ENCODE peak calls at places on chromosomes 2 and 18, in seven cellular contexts. Y is HFFc6, M is EH, W is adrenal gland, I is HCT116, V is Peyer's patch, D is cardiac muscle cell. E is an unnamed sample.

GRCh38 chr2:95166065-95166763 is 605 bp downstream of the ZNF2 start:
- DNase-seq in Y (no peak), M (no peak), W (no peak), I (no peak), V (no peak), D (no peak), E (no peak)

GRCh38 chr2:64524604-64525322 is 635 bp downstream of the AFTPH start:
- DNase-seq in Y (no peak), M (peak), W (peak), I (no peak), V (peak), D (no peak), E (peak)

GRCh38 chr2:218082586-218083351 is 13.7 kb downstream of the RUFY4 start:
- DNase-seq in Y (no peak), M (peak), W (no peak), I (no peak), V (peak), D (no peak), E (no peak)

GRCh38 chr2:43942001-43942400 is 53.8 kb downstream of the LRPPRC start:
- DNase-seq in Y (no peak), M (no peak), W (no peak), I (no peak), V (no peak), D (peak), E (peak)

GRCh38 chr18:41338341-41338740 is 616.7 kb upstream of the PIK3C3 start:
- DNase-seq in Y (no peak), M (no peak), W (no peak), I (no peak), V (no peak), D (no peak), E (no peak)

GRCh38 chr2:205925373-205926337 is 160.3 kb downstream of the INO80D start:
- DNase-seq in Y (peak), M (peak), W (peak), I (no peak), V (peak), D (peak), E (peak)

GRCh38 chr2:168244318-168244717 is 3.1 kb downstream of the STK39 start:
- DNase-seq in Y (no peak), M (peak), W (no peak), I (no peak), V (peak), D (no peak), E (peak)

GRCh38 chr18:50973367-50974126 is 5.7 kb downstream of the ELAC1 start:
- DNase-seq in Y (peak), M (peak), W (peak), I (no peak), V (peak), D (peak), E (no peak)

GRCh38 chr2:224952942-224953657 is 89.2 kb downstream of the DOCK10 start:
- DNase-seq in Y (no peak), M (no peak), W (no peak), I (no peak), V (peak), D (no peak), E (no peak)

GRCh38 chr2:181290182-181290581 is 167.0 kb upstream of the ITGA4 start:
- DNase-seq in Y (no peak), M (no peak), W (no peak), I (no peak), V (no peak), D (no peak), E (no peak)

GRCh38 chr2:65393743-65394422 is 38.5 kb downstream of the SPRED2 start:
- DNase-seq in Y (no peak), M (no peak), W (no peak), I (no peak), V (no peak), D (no peak), E (no peak)

GRCh38 chr18:36798738-36799473 is 29.9 kb downstream of the TPGS2 start:
- DNase-seq in Y (no peak), M (no peak), W (no peak), I (no peak), V (no peak), D (no peak), E (no peak)